ENCODE peak calls at places on chromosome 14, in nine cellular contexts. Y is CD8-positive, alpha-beta T cell; A is fibroblast of lung; G is endothelial cell of umbilical vein; Z is cardiac muscle cell; V is sigmoid colon; I is lower lobe of right lung; N is colonic mucosa; B is dorsolateral prefrontal cortex. S is an unnamed sample.

GRCh38 chr14:63421919-63422318 is 103.2 kb upstream of the GPHB5 start:
- DNase-seq in Y (no peak), A (no peak), G (no peak), Z (no peak), V (no peak), I (no peak), N (no peak), B (no peak), S (no peak)

GRCh38 chr14:104894331-104895206 is 29.5 kb downstream of the CEP170B start:
- DNase-seq in Y (no peak), A (no peak), G (peak), Z (no peak), V (peak), I (no peak), N (no peak), B (no peak), S (no peak)

GRCh38 chr14:94340533-94340932 is 17.4 kb upstream of the SERPINA6 start:
- DNase-seq in Y (no peak), A (no peak), G (no peak), Z (no peak), V (no peak), I (no peak), N (no peak), B (no peak), S (no peak)

GRCh38 chr14:32022938-32023466 is 54.1 kb upstream of the ARHGAP5 start:
- DNase-seq in Y (no peak), A (peak), G (no peak), Z (peak), V (no peak), I (no peak), N (no peak), B (no peak), S (no peak)

GRCh38 chr14:49549881-49550280 is 36.3 kb downstream of the RPS29 start:
- DNase-seq in Y (no peak), A (peak), G (no peak), Z (no peak), V (no peak), I (no peak), N (no peak), B (no peak), S (peak)

GRCh38 chr14:21382095-21382494 is 1.7 kb downstream of the SUPT16H start:
- DNase-seq in Y (no peak), A (no peak), G (no peak), Z (no peak), V (no peak), I (no peak), N (no peak), B (no peak), S (no peak)

GRCh38 chr14:75496755-75497154 is 25.5 kb upstream of the BATF start:
- DNase-seq in Y (no peak), A (no peak), G (no peak), Z (no peak), V (no peak), I (no peak), N (no peak), B (no peak), S (no peak)

GRCh38 chr14:84323963-84324362 is 1206.0 kb upstream of the FLRT2 start:
- DNase-seq in Y (no peak), A (peak), G (peak), Z (peak), V (no peak), I (no peak), N (no peak), B (no peak), S (no peak)

GRCh38 chr14:90115780-90116179 is 54.0 kb downstream of the KCNK13 start:
- DNase-seq in Y (no peak), A (no peak), G (no peak), Z (no peak), V (no peak), I (no peak), N (no peak), B (no peak), S (no peak)

GRCh38 chr14:55398679-55399078 is 13.0 kb downstream of the ATG14 start:
- DNase-seq in Y (no peak), A (peak), G (peak), Z (peak), V (no peak), I (no peak), N (no peak), B (no peak), S (peak)

GRCh38 chr14:20485900-20486299 is 16.7 kb downstream of the PNP start:
- DNase-seq in Y (no peak), A (no peak), G (no peak), Z (no peak), V (no peak), I (no peak), N (no peak), B (no peak), S (no peak)

GRCh38 chr14:97757491-97757890 is 960.3 kb downstream of the VRK1 start:
- DNase-seq in Y (no peak), A (no peak), G (no peak), Z (no peak), V (no peak), I (no peak), N (no peak), B (no peak), S (no peak)

GRCh38 chr14:99037777-99038176 is 234.2 kb downstream of the BCL11B start:
- DNase-seq in Y (no peak), A (no peak), G (no peak), Z (no peak), V (no peak), I (no peak), N (no peak), B (no peak), S (no peak)

GRCh38 chr14:54147285-54147684 is 190.7 kb upstream of the BMP4 start:
- DNase-seq in Y (no peak), A (no peak), G (peak), Z (peak), V (no peak), I (no peak), N (no peak), B (no peak), S (no peak)

GRCh38 chr14:32364941-32365340 is 35.8 kb downstream of the AKAP6 start:
- DNase-seq in Y (no peak), A (no peak), G (no peak), Z (no peak), V (no peak), I (no peak), N (no peak), B (no peak), S (no peak)

GRCh38 chr14:94945615-94946014 is 175.7 kb upstream of the GSC start:
- DNase-seq in Y (peak), A (no peak), G (no peak), Z (no peak), V (no peak), I (no peak), N (no peak), B (no peak), S (no peak)

GRCh38 chr14:25833341-25834121 is 764.3 kb downstream of the NOVA1 start:
- DNase-seq in Y (no peak), A (peak), G (peak), Z (peak), V (no peak), I (no peak), N (peak), B (peak), S (peak)

GRCh38 chr14:105918496-105919262 is 392.3 kb downstream of the TMEM121 start:
- DNase-seq in Y (no peak), A (no peak), G (no peak), Z (no peak), V (peak), I (peak), N (no peak), B (no peak), S (no peak)

GRCh38 chr14:38256358-38256840 is 506 bp upstream of the CLEC14A start:
- DNase-seq in Y (no peak), A (peak), G (peak), Z (peak), V (no peak), I (no peak), N (no peak), B (no peak), S (no peak)

GRCh38 chr14:39109893-39110715 is 4.0 kb upstream of the GEMIN2 start:
- DNase-seq in Y (no peak), A (no peak), G (no peak), Z (no peak), V (no peak), I (no peak), N (no peak), B (no peak), S (no peak)

GRCh38 chr14:86779416-86779815 is 1213.6 kb downstream of the GALC start:
- DNase-seq in Y (no peak), A (peak), G (no peak), Z (no peak), V (no peak), I (no peak), N (no peak), B (no peak), S (peak)

GRCh38 chr14:61668267-61668666 is 27.0 kb upstream of the HIF1A start:
- DNase-seq in Y (no peak), A (no peak), G (peak), Z (no peak), V (no peak), I (no peak), N (peak), B (no peak), S (no peak)

GRCh38 chr14:63933110-63933509 is 80.3 kb downstream of the SYNE2 start:
- DNase-seq in Y (no peak), A (no peak), G (no peak), Z (no peak), V (no peak), I (no peak), N (no peak), B (no peak), S (no peak)

GRCh38 chr14:104657563-104658324 is 31.7 kb upstream of the INF2 start:
- DNase-seq in Y (no peak), A (no peak), G (no peak), Z (no peak), V (no peak), I (no peak), N (no peak), B (no peak), S (no peak)

GRCh38 chr14:102775855-102776760 is 1.1 kb upstream of the TRAF3 start:
- DNase-seq in Y (no peak), A (peak), G (peak), Z (peak), V (no peak), I (no peak), N (peak), B (no peak), S (peak)

GRCh38 chr14:75876526-75876925 is 105.3 kb downstream of the TGFB3 start:
- DNase-seq in Y (no peak), A (peak), G (no peak), Z (peak), V (no peak), I (no peak), N (no peak), B (peak), S (no peak)

GRCh38 chr14:23141706-23142467 is 22.8 kb upstream of the CEBPE start:
- DNase-seq in Y (no peak), A (peak), G (no peak), Z (peak), V (peak), I (peak), N (no peak), B (no peak), S (no peak)

GRCh38 chr14:90440592-90440991 is 43.8 kb downstream of the CALM1 start:
- DNase-seq in Y (no peak), A (no peak), G (no peak), Z (no peak), V (no peak), I (no peak), N (no peak), B (no peak), S (no peak)

GRCh38 chr14:31971612-31972011 is 105.5 kb upstream of the ARHGAP5 start:
- DNase-seq in Y (no peak), A (no peak), G (no peak), Z (no peak), V (no peak), I (no peak), N (no peak), B (no peak), S (no peak)

GRCh38 chr14:76463105-76463504 is 87.2 kb downstream of the ESRRB start:
- DNase-seq in Y (no peak), A (no peak), G (no peak), Z (peak), V (no peak), I (no peak), N (no peak), B (no peak), S (no peak)

GRCh38 chr14:100408350-100409015 is 85.3 kb downstream of the SLC25A47 start:
- DNase-seq in Y (peak), A (peak), G (no peak), Z (peak), V (no peak), I (no peak), N (no peak), B (peak), S (no peak)

GRCh38 chr14:60266021-60266937 is 17.3 kb downstream of the PPM1A start:
- DNase-seq in Y (peak), A (peak), G (peak), Z (peak), V (no peak), I (no peak), N (no peak), B (no peak), S (peak)
- TF ChIP-seq CTCF in Y (peak), A (peak), G (peak), Z (peak), V (no peak), I (peak), N (peak), B (no peak), S (peak)

DNA sequence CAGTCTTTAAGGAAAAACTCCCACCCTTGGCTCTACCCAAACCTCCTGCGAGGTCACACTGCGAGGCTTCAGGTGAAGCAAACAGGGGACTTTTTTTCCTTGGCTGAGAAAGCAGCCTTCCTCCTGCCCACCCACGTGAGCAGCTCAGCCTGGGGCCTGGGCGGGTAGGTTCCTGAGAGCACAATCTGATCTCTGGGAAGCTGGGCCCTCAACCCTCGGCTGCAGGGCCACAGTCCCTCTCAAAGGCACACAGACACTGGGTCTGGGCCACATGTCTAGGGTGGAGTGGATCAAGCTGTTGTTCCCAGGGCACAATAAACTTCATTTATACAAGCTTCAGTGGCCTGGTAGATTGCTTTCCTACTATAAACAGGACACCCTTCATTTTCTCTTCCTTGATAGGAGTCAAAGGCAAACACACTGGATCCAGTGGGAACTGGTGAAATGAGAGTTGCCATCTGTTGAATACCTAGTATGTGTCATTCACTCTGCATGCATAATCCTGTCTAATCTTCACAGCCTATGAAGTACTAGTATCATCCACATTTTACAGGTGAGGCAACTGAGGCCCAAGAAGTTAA is 41.3 kb upstream of the PNMA1 start:
- DNase-seq in Y (no peak), A (no peak), G (peak), Z (no peak), V (peak), I (no peak), N (peak), B (no peak), S (no peak)
- H3K4me3 ChIP-seq in Y (no peak), A (no peak), G (no peak), Z (no peak), V (no peak), I (peak), N (peak), B (peak), S (peak)

GRCh38 chr14:51972566-51972965 is 16.8 kb upstream of the RTRAF start:
- DNase-seq in Y (no peak), A (no peak), G (no peak), Z (no peak), V (no peak), I (no peak), N (no peak), B (no peak), S (no peak)
- TF ChIP-seq CTCF in Y (no peak), A (no peak), G (no peak), Z (no peak), V (no peak), I (no peak), N (no peak), B (no peak), S (no peak)

GRCh38 chr14:71553779-71554178 is 378.4 kb upstream of the RGS6 start:
- DNase-seq in Y (no peak), A (no peak), G (no peak), Z (no peak), V (no peak), I (no peak), N (no peak), B (no peak), S (no peak)
- H3K4me3 ChIP-seq in Y (no peak), A (no peak), G (no peak), Z (no peak), V (no peak), I (no peak), N (no peak), B (no peak), S (no peak)

GRCh38 chr14:71594828-71595227 is 337.4 kb upstream of the RGS6 start:
- DNase-seq in Y (no peak), A (peak), G (no peak), Z (peak), V (no peak), I (no peak), N (no peak), B (peak), S (no peak)

GRCh38 chr14:71600309-71600708 is 331.9 kb upstream of the RGS6 start:
- DNase-seq in Y (no peak), A (no peak), G (no peak), Z (no peak), V (no peak), I (no peak), N (no peak), B (no peak), S (no peak)

GRCh38 chr14:71595441-71595840 is 336.8 kb upstream of the RGS6 start:
- DNase-seq in Y (no peak), A (no peak), G (no peak), Z (no peak), V (no peak), I (no peak), N (no peak), B (no peak), S (peak)

GRCh38 chr14:71597289-71597920 is 334.8 kb upstream of the RGS6 start:
- DNase-seq in Y (no peak), A (no peak), G (no peak), Z (no peak), V (no peak), I (no peak), N (no peak), B (no peak), S (no peak)

DNA sequence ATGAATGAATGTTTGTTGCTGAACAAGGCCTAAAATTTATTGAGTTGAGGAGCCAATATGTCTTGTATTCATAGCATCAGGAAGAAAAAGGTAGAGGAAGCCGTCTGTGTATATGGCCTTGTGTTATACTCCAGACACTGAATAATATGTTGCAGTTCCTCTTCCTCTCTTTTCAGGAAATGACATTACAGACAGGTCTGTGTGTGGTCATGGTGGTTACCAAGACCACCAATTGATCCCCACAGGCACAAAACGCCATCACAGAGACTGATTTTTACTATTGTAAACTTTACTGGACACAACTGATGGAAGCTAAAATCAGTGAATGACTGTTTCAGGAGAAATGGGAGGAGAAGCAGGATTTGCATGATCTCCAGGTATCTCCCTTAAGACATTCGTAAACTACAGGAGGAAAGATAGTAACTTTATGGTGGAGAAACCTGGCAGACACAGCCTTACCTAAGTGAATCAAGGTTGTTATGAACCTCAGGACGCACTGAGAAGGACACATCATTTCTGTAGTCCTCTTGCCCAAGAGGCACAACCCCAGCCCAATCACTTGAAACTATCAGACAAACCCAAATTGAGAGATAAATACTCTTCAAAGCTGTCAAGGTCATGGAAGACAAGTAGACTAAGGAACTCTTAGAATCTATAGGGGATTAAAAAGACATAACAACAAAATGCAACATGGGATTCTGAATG is 334.1 kb upstream of the RGS6 start:
- DNase-seq in Y (no peak), A (no peak), G (no peak), Z (no peak), V (no peak), I (no peak), N (no peak), B (no peak), S (no peak)
- TF ChIP-seq CTCF in Y (no peak), A (no peak), G (no peak), Z (no peak), V (no peak), I (no peak), N (no peak), B (no peak), S (no peak)

GRCh38 chr14:42368234-42368633 is 761.6 kb downstream of the LRFN5 start:
- DNase-seq in Y (no peak), A (no peak), G (no peak), Z (no peak), V (no peak), I (no peak), N (no peak), B (no peak), S (no peak)

GRCh38 chr14:42374332-42374731 is 767.7 kb downstream of the LRFN5 start:
- DNase-seq in Y (no peak), A (peak), G (no peak), Z (no peak), V (no peak), I (no peak), N (no peak), B (no peak), S (no peak)

GRCh38 chr14:42370056-42370455 is 763.4 kb downstream of the LRFN5 start:
- DNase-seq in Y (no peak), A (no peak), G (no peak), Z (no peak), V (no peak), I (no peak), N (no peak), B (no peak), S (no peak)
- H3K4me3 ChIP-seq in Y (no peak), A (no peak), G (no peak), Z (no peak), V (no peak), I (no peak), N (no peak), B (no peak), S (no peak)

S was measured in foreskin fibroblast.